ENCODE peak calls at places on chromosomes 13 and 19, in five cellular contexts. A is nephron progenitor cell, M is sigmoid colon, D is dorsolateral prefrontal cortex, V is IMR-90. P is an unnamed sample.

GRCh38 chr13:66723606-66724005 is 506.5 kb downstream of the PCDH9 start:
- DNase-seq in A (no peak), M (no peak), D (peak; percentile 28), V (no peak), P (no peak)

GRCh38 chr19:16821081-16821480 is 8.1 kb upstream of the SIN3B start:
- DNase-seq in A (no peak), M (no peak), D (no peak), V (no peak), P (no peak)

GRCh38 chr13:109231853-109232252 is 554.5 kb downstream of the IRS2 start:
- DNase-seq in A (no peak), M (no peak), D (no peak), V (no peak), P (no peak)

GRCh38 chr19:4823577-4823976 is 7.9 kb downstream of the TICAM1 start:
- DNase-seq in A (no peak), M (no peak), D (no peak), V (no peak), P (no peak)

GRCh38 chr19:51015691-51016267 is 3.7 kb downstream of the KLK10 start:
- DNase-seq in A (no peak), M (no peak), D (no peak), V (no peak), P (no peak)

GRCh38 chr13:106530209-106530906 is 5.1 kb downstream of the EFNB2 start:
- DNase-seq in A (no peak), M (no peak), D (no peak), V (no peak), P (no peak)

GRCh38 chr13:40064723-40065122 is 409.3 kb downstream of the COG6 start:
- DNase-seq in A (no peak), M (no peak), D (no peak), V (peak; percentile 1), P (no peak)

GRCh38 chr13:80235559-80236296 is 105.2 kb downstream of the SPRY2 start:
- DNase-seq in A (no peak), M (no peak), D (no peak), V (no peak), P (no peak)

GRCh38 chr19:17855333-17856152 is 4.2 kb upstream of the RPL18A start:
- DNase-seq in A (peak; percentile 97), M (peak; percentile 90), D (peak; percentile 82), V (peak; percentile 49), P (peak; percentile 88)

GRCh38 chr13:75685239-75685697 is 49.1 kb downstream of the LMO7 start:
- DNase-seq in A (no peak), M (no peak), D (no peak), V (peak; percentile 91), P (no peak)
- TF ChIP-seq CTCF in A (no peak), M (no peak), D (no peak), V (peak; percentile 62), P (no peak)

GRCh38 chr19:47414469-47414868 is 4.9 kb downstream of the MEIS3 start:
- DNase-seq in A (peak; percentile 46), M (no peak), D (peak; percentile 75), V (no peak), P (no peak)
- TF ChIP-seq CTCF in A (no peak), M (no peak), D (no peak), V (no peak), P (no peak)

DNA sequence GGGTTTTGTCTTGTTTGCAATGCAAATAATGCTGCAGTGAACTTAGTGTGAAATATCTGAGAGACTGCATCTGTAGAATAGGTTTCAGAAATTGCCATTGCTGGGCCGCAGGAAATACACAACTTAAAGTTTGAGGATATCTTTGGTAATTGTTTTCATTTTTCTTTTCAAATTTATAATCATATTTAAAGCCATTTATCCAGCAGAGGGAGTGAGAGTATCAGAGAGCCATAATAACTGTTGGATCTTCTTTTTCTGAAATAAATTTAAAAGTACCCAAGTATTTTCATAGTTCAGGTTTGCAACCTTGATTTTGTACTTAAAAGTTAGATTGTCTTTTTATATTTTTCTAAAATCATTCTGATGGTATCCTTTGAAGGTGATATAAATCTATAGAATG is 99.4 kb downstream of the ZMYM2 start:
- DNase-seq in A (no peak), M (no peak), D (no peak), V (no peak), P (no peak)
- TF ChIP-seq CTCF in A (no peak), M (no peak), D (no peak), V (peak; percentile 22), P (no peak)

DNA sequence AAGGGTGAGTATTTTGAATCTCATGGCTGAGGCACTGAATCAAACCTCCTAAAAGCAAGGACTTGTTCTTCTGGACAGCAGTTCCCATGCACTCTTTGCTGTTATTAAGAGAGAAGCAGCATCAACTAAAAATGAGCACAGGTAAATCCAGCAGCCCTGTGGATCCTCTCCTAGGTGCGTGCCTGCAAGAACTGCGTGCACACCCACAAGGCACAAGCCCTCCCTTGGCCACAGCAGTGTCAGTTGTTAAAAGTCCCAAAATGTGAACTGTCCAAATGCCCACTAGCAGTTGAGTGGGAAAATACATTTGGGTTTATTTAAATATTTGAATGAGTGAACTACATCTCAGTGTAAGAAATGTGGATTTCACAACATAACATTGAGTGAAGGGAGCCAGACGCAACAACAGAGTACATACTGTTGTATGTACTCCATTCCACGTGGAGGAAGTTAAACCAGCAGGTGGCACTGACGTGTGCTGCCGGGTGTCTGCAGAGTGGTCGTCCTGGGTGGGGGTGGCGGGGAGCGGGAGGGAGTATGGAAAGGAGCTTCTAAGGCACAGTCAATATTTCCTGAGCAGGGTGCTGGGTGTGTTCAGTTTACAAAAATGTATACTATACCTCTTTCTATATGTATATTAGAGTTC is 266.4 kb downstream of the NALCN start:
- DNase-seq in A (peak; percentile 42), M (no peak), D (no peak), V (peak; percentile 66), P (no peak)
- TF ChIP-seq CTCF in A (peak; percentile 38), M (no peak), D (peak; percentile 26), V (peak; percentile 55), P (peak; percentile 43)

GRCh38 chr19:45591004-45591637 is 6.5 kb upstream of the OPA3 start:
- DNase-seq in A (peak; percentile 67), M (no peak), D (no peak), V (peak; percentile 35), P (peak; percentile 43)
- TF ChIP-seq CTCF in A (peak; percentile 33), M (no peak), D (peak; percentile 24), V (peak; percentile 53), P (peak; percentile 56)

DNA sequence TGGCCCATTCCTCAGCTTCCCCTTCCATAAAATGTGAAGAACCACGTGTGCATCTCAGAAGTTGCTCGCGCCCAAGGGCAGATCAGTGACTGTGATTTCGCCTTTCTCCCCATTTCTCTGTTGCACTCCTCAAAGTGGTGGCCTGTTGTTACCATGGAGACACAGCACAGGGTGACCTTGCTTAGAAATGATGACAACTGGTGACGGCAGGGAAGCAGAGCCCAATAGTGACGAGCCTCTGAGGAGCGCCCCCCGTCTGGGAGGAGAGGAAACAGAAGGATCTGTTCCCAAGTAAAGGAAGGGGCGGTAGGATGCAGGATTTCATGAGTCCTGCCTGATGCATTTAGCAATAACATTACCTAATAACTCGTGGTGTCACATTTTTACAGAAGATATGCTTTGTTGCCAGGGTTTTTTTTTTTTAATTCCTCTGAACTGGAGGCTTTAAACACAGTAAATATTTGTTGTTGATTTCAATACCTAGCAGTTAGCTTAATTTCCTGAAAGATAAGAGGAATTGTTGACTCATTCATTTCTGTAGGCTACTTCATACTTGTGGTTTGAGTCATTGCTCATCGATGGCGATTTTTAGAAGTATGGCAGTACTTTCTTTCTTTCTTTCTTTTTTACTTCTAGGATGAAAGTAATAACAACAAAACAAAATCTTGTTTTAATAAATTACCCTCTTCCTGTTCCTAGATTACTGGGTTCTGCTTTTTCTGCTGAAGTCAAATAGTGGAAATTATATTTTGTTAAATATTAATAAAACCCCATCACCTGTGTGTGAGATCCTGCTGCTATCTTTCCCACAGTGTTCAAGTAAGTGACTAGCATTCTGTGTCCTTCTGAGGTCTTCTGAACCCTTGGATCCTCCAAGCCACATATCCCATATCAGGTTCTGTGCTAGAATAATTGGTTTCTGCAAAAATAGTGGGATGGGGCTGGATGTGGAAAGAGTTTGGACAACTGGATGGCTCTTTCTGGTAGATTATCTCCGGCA is 36.0 kb downstream of the MBNL2 start:
- DNase-seq in A (no peak), M (peak; percentile 83), D (no peak), V (peak; percentile 90), P (no peak)
- TF ChIP-seq CTCF in A (no peak), M (no peak), D (no peak), V (peak; percentile 13), P (no peak)

P was measured in progenitor cell of endocrine pancreas.